ENCODE peak calls at places on chromosomes 12 and 14, in six cellular contexts. H is effector memory CD4-positive, alpha-beta T cell; G is endothelial cell; L is GM10248; O is HEK293T; Y is GM23248. B is an unnamed sample.

GRCh38 chr14:29227631-29228030 is 461.0 kb downstream of the FOXG1 start:
- DNase-seq in H (no peak), G (no peak), L (no peak), O (no peak), Y (peak; percentile 79), B (no peak)

GRCh38 chr14:29216774-29217232 is 450.2 kb downstream of the FOXG1 start:
- DNase-seq in H (no peak), G (no peak), L (no peak), O (peak; percentile 7), Y (peak; percentile 20), B (no peak)

GRCh38 chr12:12563529-12563928 is 866 bp upstream of the DUSP16 start:
- DNase-seq in H (no peak), G (no peak), L (no peak), O (no peak), Y (peak; percentile 52), B (no peak)

GRCh38 chr12:92558806-92559205 is 144.0 kb upstream of the PLEKHG7 start:
- DNase-seq in H (no peak), G (no peak), L (no peak), O (no peak), Y (peak; percentile 73), B (no peak)

GRCh38 chr12:57461326-57461903 is 1.8 kb downstream of the GLI1 start:
- DNase-seq in H (no peak), G (peak; percentile 50), L (peak; percentile 64), O (peak; percentile 74), Y (peak; percentile 78), B (no peak)

GRCh38 chr14:76078501-76078900 is 73.2 kb upstream of the GPATCH2L start:
- DNase-seq in H (no peak), G (no peak), L (no peak), O (no peak), Y (no peak), B (no peak)

GRCh38 chr12:104258476-104259067 is 43.0 kb downstream of the TXNRD1 start:
- DNase-seq in H (no peak), G (no peak), L (no peak), O (no peak), Y (no peak), B (no peak)

GRCh38 chr12:45336762-45337596 is 121.1 kb downstream of the ANO6 start:
- DNase-seq in H (no peak), G (no peak), L (no peak), O (no peak), Y (peak; percentile 90), B (no peak)

GRCh38 chr12:100234166-100234565 is 32.7 kb downstream of the DEPDC4 start:
- DNase-seq in H (no peak), G (no peak), L (no peak), O (no peak), Y (peak; percentile 79), B (no peak)

GRCh38 chr14:60274448-60274847 is 25.4 kb downstream of the PPM1A start:
- DNase-seq in H (no peak), G (no peak), L (no peak), O (no peak), Y (no peak), B (no peak)

GRCh38 chr12:7387289-7387688 is 56.7 kb downstream of the CD163L1 start:
- DNase-seq in H (no peak), G (no peak), L (no peak), O (no peak), Y (no peak), B (no peak)

GRCh38 chr14:67619446-67620216 is at the start of gene ARG2:
- DNase-seq in H (peak; percentile 96), G (peak; percentile 95), L (peak; percentile 97), O (peak; percentile 96), Y (peak; percentile 99), B (peak; percentile 99)

GRCh38 chr12:107684029-107684790 is 1.4 kb upstream of the PWP1 start:
- DNase-seq in H (no peak), G (no peak), L (no peak), O (no peak), Y (peak; percentile 70), B (no peak)

GRCh38 chr14:105098316-105098715 is 33.1 kb upstream of the GPR132 start:
- DNase-seq in H (no peak), G (no peak), L (no peak), O (no peak), Y (no peak), B (no peak)

GRCh38 chr12:105214141-105214540 is 21.8 kb downstream of the APPL2 start:
- DNase-seq in H (no peak), G (no peak), L (no peak), O (no peak), Y (peak; percentile 91), B (peak; percentile 20)

B was measured in Caco-2.